ENCODE peak calls at places on chromosomes 16 and 17, in seven cellular contexts. X, J, T, A, K, L and E are unnamed samples.

GRCh38 chr16:64826374-64826773 is 295.5 kb downstream of the CDH11 start:
- DNase-seq in X (no peak), J (no peak), T (peak; percentile 10), A (no peak), K (no peak), L (no peak), E (no peak)

GRCh38 chr16:84065536-84066132 is 23.0 kb upstream of the SLC38A8 start:
- DNase-seq in X (peak; percentile 68), J (peak; percentile 46), T (peak; percentile 51), A (no peak), K (no peak), L (peak; percentile 56), E (no peak)

GRCh38 chr17:74815671-74816370 is 39.7 kb upstream of the NAT9 start:
- DNase-seq in X (no peak), J (peak; percentile 84), T (no peak), A (no peak), K (no peak), L (peak; percentile 54), E (no peak)

GRCh38 chr16:85005278-85006069 is 5.9 kb downstream of the ZDHHC7 start:
- DNase-seq in X (no peak), J (no peak), T (peak; percentile 82), A (no peak), K (no peak), L (no peak), E (no peak)

GRCh38 chr17:69047368-69048263 is 13.1 kb downstream of the ABCA9 start:
- DNase-seq in X (peak; percentile 8), J (no peak), T (peak; percentile 87), A (no peak), K (peak; percentile 21), L (no peak), E (peak; percentile 34)

GRCh38 chr17:58279016-58279671 is 1.6 kb downstream of the MPO start:
- DNase-seq in X (no peak), J (no peak), T (peak; percentile 16), A (no peak), K (no peak), L (peak; percentile 3), E (peak; percentile 1)

GRCh38 chr17:81342062-81342699 is 47.1 kb upstream of the SLC38A10 start:
- DNase-seq in X (no peak), J (no peak), T (no peak), A (no peak), K (no peak), L (no peak), E (no peak)

GRCh38 chr16:892536-893255 is 78.1 kb downstream of the LMF1 start:
- DNase-seq in X (peak; percentile 66), J (no peak), T (no peak), A (no peak), K (no peak), L (no peak), E (no peak)

GRCh38 chr16:27349276-27349675 is 35.5 kb downstream of the IL4R start:
- DNase-seq in X (no peak), J (no peak), T (no peak), A (no peak), K (no peak), L (no peak), E (no peak)

GRCh38 chr17:44355642-44356099 is 8.0 kb downstream of the FAM171A2 start:
- DNase-seq in X (no peak), J (no peak), T (no peak), A (no peak), K (no peak), L (no peak), E (no peak)

GRCh38 chr16:83994087-83994486 is 26.0 kb downstream of the NECAB2 start:
- DNase-seq in X (no peak), J (no peak), T (peak; percentile 96), A (no peak), K (no peak), L (no peak), E (no peak)

GRCh38 chr16:85062728-85063336 is 35.2 kb downstream of the KIAA0513 start:
- DNase-seq in X (no peak), J (no peak), T (no peak), A (no peak), K (no peak), L (no peak), E (no peak)

GRCh38 chr17:81539571-81539900 is 11.4 kb downstream of the FSCN2 start:
- DNase-seq in X (no peak), J (no peak), T (no peak), A (no peak), K (no peak), L (no peak), E (no peak)